ENCODE peak calls at places on chromosomes 11 and 22, in nine cellular contexts. R is activated CD4-positive, alpha-beta T cell treated with anti-CD3 and anti-CD28 coated beads, Interleukin-2, amount 50 U/mL, for 4 hours; S is MM.1S; N is H9; E is PC-3; W is stimulated activated CD4-positive, alpha-beta T cell treated with anti-CD3 and anti-CD28 coated beads, Interleukin-1b, Interleukin-23, amount 100 ng/mL, for 1 hour; V is HAP-1; Q is nucleus accumbens; F is Daoy. K is an unnamed sample.

GRCh38 chr11:83689062-83689461 is 402.9 kb upstream of the CCDC90B start:
- DNase-seq in E (no peak), F (no peak), S (no peak), Q (no peak), R (no peak), N (no peak), W (no peak), V (no peak), K (no peak)

GRCh38 chr11:3616721-3617460 is 24.9 kb downstream of the ART5 start:
- DNase-seq in W (no peak), E (no peak), S (no peak), R (no peak), F (no peak), Q (no peak), N (no peak), V (no peak), K (no peak)

GRCh38 chr11:112412383-112412782 is 151.7 kb upstream of the PLET1 start:
- DNase-seq in N (no peak), S (no peak), Q (no peak), F (no peak), E (no peak), W (no peak), R (no peak), V (no peak), K (no peak)

GRCh38 chr11:7577883-7578242 is 64.1 kb downstream of the PPFIBP2 start:
- DNase-seq in N (peak), S (peak), V (no peak), R (no peak), W (no peak), F (peak), E (peak), Q (peak), K (peak)

GRCh38 chr11:121544956-121545355 is 92.2 kb upstream of the SORL1-AS1 start:
- DNase-seq in F (no peak), R (no peak), N (no peak), W (no peak), E (no peak), S (no peak), Q (no peak), V (no peak), K (peak)

GRCh38 chr11:59668188-59668949 is 468 bp downstream of the PATL1 start:
- DNase-seq in R (peak), E (peak), F (peak), N (peak), W (peak), S (peak), V (peak), Q (no peak), K (peak)

GRCh38 chr11:76592961-76593360 is 77.6 kb downstream of the LRRC32 start:
- DNase-seq in R (no peak), W (no peak), V (no peak), N (no peak), E (peak), S (no peak), Q (no peak), F (no peak), K (no peak)

GRCh38 chr22:43398910-43399309 is 12.9 kb upstream of the MPPED1 start:
- DNase-seq in E (no peak), N (no peak), V (no peak), S (no peak), W (no peak), R (no peak), F (no peak), Q (no peak), K (no peak)

GRCh38 chr22:42617155-42617983 is 2.7 kb upstream of the POLDIP3 start:
- DNase-seq in N (peak), F (no peak), R (no peak), S (no peak), Q (no peak), V (no peak), E (no peak), W (no peak), K (no peak)

K was measured in Jurkat, Clone E6-1.